ENCODE peak calls at places on chromosomes 2 and 18, in five cellular contexts. K, M, L, Y and C are unnamed samples.
A peak's percentile ranks its signal among the peaks of the same experiment; 100 is the strongest.

GRCh38 chr18:33751613-33752221 is 173.7 kb downstream of the ASXL3 start:
- DNase-seq in K (no peak), L (peak; percentile 43), M (no peak), Y (peak; percentile 29), C (no peak)

GRCh38 chr18:12726774-12727550 is 24.1 kb downstream of the PSMG2 start:
- DNase-seq in K (peak; percentile 73), Y (peak; percentile 82), M (no peak), L (peak; percentile 84), C (peak; percentile 31)

GRCh38 chr2:178863856-178864620 is 56.8 kb upstream of the TTN start:
- DNase-seq in L (peak; percentile 8), M (peak; percentile 78), Y (peak; percentile 27), K (no peak), C (peak; percentile 54)

GRCh38 chr2:82811946-82812345 is 1647.1 kb downstream of the SUCLG1 start:
- DNase-seq in L (no peak), K (no peak), Y (no peak), M (no peak), C (no peak)

GRCh38 chr2:18991177-18992168 is 366.9 kb downstream of the OSR1 start:
- DNase-seq in K (no peak), Y (peak; percentile 91), M (peak; percentile 31), L (no peak), C (peak; percentile 84)

GRCh38 chr2:3172265-3172935 is 205.2 kb downstream of the EIPR1 start:
- DNase-seq in K (no peak), Y (no peak), M (no peak), L (no peak), C (no peak)

GRCh38 chr2:157785866-157786662 is 90.1 kb downstream of the ACVR1 start:
- DNase-seq in M (no peak), L (no peak), K (no peak), Y (no peak), C (no peak)

GRCh38 chr18:62329676-62330454 is 4.8 kb downstream of the TNFRSF11A start:
- DNase-seq in K (no peak), L (no peak), M (peak; percentile 59), Y (peak; percentile 63), C (no peak)

GRCh38 chr2:149648282-149649030 is 60.9 kb upstream of the MMADHC start:
- DNase-seq in K (no peak), L (no peak), Y (peak; percentile 99), M (no peak), C (no peak)

GRCh38 chr2:64700133-64700809 is 46.6 kb upstream of the SERTAD2 start:
- DNase-seq in M (no peak), L (no peak), Y (peak; percentile 38), K (no peak), C (no peak)

GRCh38 chr2:204170419-204170818 is 233.9 kb downstream of the ICOS start:
- DNase-seq in L (no peak), M (no peak), Y (no peak), K (no peak), C (no peak)

GRCh38 chr2:218265626-218266025 is 4.3 kb downstream of the AAMP start:
- DNase-seq in Y (no peak), M (no peak), K (no peak), L (no peak), C (no peak)

GRCh38 chr2:70440621-70441020 is 113.0 kb downstream of the TGFA start:
- DNase-seq in K (peak; percentile 86), Y (no peak), M (no peak), L (no peak), C (no peak)

GRCh38 chr2:215598376-215598975 is 162.6 kb upstream of the FN1 start:
- DNase-seq in L (no peak), Y (no peak), M (no peak), K (no peak), C (no peak)

GRCh38 chr2:72579595-72580180 is 246.1 kb downstream of the EXOC6B start:
- DNase-seq in Y (peak; percentile 78), M (no peak), K (no peak), L (peak; percentile 31), C (no peak)

GRCh38 chr2:16322308-16323130 is 343.1 kb downstream of the CYRIA start:
- DNase-seq in M (no peak), Y (no peak), L (no peak), K (no peak), C (no peak)

GRCh38 chr2:40325111-40325510 is 126.8 kb downstream of the SLC8A1 start:
- DNase-seq in K (no peak), L (no peak), Y (no peak), M (no peak), C (no peak)

GRCh38 chr2:127149384-127149783 is 42.4 kb upstream of the BIN1 start:
- DNase-seq in L (no peak), K (no peak), M (no peak), Y (peak; percentile 84), C (no peak)

GRCh38 chr2:219269362-219270054 is 9.7 kb upstream of the DNAJB2 start:
- DNase-seq in Y (no peak), L (no peak), K (no peak), M (no peak), C (peak; percentile 56)

GRCh38 chr2:234111523-234111922 is 61.0 kb downstream of the SPP2 start:
- DNase-seq in Y (no peak), L (no peak), M (no peak), K (no peak), C (no peak)

GRCh38 chr2:40144022-40144421 is 307.9 kb downstream of the SLC8A1 start:
- DNase-seq in Y (no peak), K (no peak), M (no peak), L (no peak), C (no peak)

GRCh38 chr2:30385327-30385726 is 61.7 kb upstream of the LCLAT1 start:
- DNase-seq in L (peak; percentile 75), Y (peak; percentile 62), M (no peak), K (no peak), C (no peak)

GRCh38 chr2:227206406-227206805 is 42.0 kb downstream of the COL4A3 start:
- DNase-seq in M (no peak), Y (no peak), K (no peak), L (no peak), C (no peak)

GRCh38 chr2:186874713-186875112 is 25.7 kb upstream of the ZSWIM2 start:
- DNase-seq in K (no peak), Y (no peak), M (no peak), L (no peak), C (no peak)

GRCh38 chr2:204315236-204315662 is 230.0 kb upstream of the PARD3B start:
- DNase-seq in M (no peak), K (no peak), Y (no peak), L (no peak), C (peak; percentile 30)

GRCh38 chr2:20536619-20537422 is 89.9 kb downstream of the RHOB start:
- DNase-seq in Y (no peak), K (no peak), L (no peak), M (no peak), C (no peak)
- H3K4me1 ChIP-seq in Y (no peaks in the 10 kb centered on the region), K (no peaks in the 10 kb centered on the region), L (peaks cover 25% of the 10 kb centered on the region), M (peaks cover 63% of the 10 kb centered on the region), C (no peaks in the 10 kb centered on the region)

GRCh38 chr2:241036397-241036963 is 38.1 kb downstream of the SNED1 start:
- DNase-seq in K (no peak), Y (peak; percentile 8), L (peak; percentile 80), M (no peak), C (peak; percentile 59)

GRCh38 chr2:241035818-241036396 is 37.5 kb downstream of the SNED1 start:
- DNase-seq in K (no peak), Y (no peak), L (peak; percentile 41), M (no peak), C (no peak)

GRCh38 chr2:241038374-241039180 is 40.2 kb downstream of the SNED1 start:
- DNase-seq in K (no peak), Y (no peak), M (no peak), L (no peak), C (no peak)

GRCh38 chr2:241037498-241037897 is 39.1 kb downstream of the SNED1 start:
- DNase-seq in L (no peak), K (no peak), Y (no peak), M (no peak), C (no peak)

GRCh38 chr2:241036964-241037421 is 38.6 kb downstream of the SNED1 start:
- DNase-seq in K (no peak), Y (no peak), L (no peak), M (no peak), C (no peak)
- H3K27ac ChIP-seq in K (no peak overlapping the region), Y (no peak overlapping the region), L (no peak overlapping the region), M (no peak overlapping the region), C (no peak overlapping the region)

GRCh38 chr2:231458368-231458767 is 5.9 kb downstream of the NCL start:
- DNase-seq in Y (no peak), M (no peak), L (no peak), K (no peak), C (no peak)
- H3K4me1 ChIP-seq in Y (peaks cover 6% of the 10 kb centered on the region), M (peaks cover 45% of the 10 kb centered on the region), L (peaks cover 14% of the 10 kb centered on the region), K (peaks cover 40% of the 10 kb centered on the region), C (peaks cover 12% of the 10 kb centered on the region)

DNA sequence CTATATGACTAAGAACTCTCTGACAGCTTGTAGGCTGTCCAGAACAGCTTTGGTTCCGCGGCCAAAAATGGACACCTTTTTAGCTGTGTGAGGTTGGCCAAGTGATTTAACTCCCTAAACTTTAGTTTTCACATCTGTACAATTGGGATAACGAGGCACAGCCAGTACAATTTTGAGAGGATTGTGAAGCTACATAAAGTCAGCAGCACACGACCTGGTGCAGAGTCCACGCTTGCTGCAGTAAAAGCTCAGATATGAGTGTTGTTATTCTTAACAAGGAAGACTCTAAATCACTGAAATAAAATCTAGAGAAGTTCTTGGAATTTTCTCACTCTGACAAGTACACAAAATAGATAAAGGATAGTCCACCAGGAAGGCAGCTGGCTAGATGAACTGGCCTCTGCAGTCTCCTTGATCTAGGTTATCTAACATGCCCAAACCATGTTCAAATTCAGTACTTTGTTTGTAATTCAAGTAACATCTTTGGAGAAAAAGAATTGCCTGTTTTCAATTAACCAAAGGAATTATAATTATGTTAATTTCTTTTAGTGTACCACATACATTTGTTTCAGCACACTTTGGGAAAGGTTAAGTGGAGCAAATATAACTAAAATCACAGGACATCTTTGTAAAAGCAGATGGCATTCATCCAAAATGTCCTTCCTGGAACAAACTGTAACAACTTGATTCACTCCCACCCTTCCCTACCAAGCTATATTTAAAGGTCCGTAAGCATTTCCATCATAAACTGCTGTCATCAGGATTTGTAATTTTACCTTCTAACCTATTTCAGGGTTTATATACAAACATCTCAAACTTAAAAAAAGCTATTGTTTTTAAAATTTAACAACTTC is 201.7 kb upstream of the STK17B start:
- DNase-seq in Y (peak; percentile 54), K (no peak), M (no peak), L (no peak), C (no peak)
- H3K27ac ChIP-seq in Y (no peak overlapping the region), K (no peak overlapping the region), M (peak overlapping the region; percentile 86), L (no peak overlapping the region), C (no peak overlapping the region)

DNA sequence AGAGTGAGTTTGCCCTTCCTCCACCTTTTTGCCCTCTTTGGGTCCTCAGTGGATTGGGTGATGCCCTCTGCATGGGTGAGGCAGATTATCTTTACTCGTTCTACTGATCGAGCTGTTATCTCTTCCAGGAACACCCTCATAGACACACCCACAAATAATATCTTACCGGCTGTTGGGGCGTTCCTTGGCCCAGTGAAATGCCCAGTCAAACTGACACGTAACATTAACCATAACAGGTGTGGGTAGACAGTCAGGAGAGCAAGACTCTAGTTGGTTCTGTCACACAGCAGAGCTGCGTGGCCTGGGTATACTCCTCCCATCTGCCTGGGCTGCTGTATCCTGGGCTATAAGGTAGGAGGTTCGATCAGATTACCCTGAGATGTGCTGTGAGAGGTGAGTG is 144.1 kb downstream of the AGAP1 start:
- DNase-seq in L (no peak), K (no peak), M (no peak), Y (no peak), C (no peak)
- H3K4me1 ChIP-seq in L (peaks cover 44% of the 10 kb centered on the region), K (no peaks in the 10 kb centered on the region), M (peaks cover 46% of the 10 kb centered on the region), Y (peaks cover 21% of the 10 kb centered on the region), C (peaks cover 9% of the 10 kb centered on the region)